ENCODE peak calls at places on chromosome 2, in ten cellular contexts. One of them, this sample, is unnamed.

GRCh38 chr2:219525533-219526232 is 11.4 kb downstream of the ASIC4 start:
- DNase-seq in foreskin fibroblast: no peak
- DNase-seq in tibial artery: no peak
- DNase-seq in heart left ventricle: no peak
- DNase-seq in pancreas: no peak
- DNase-seq in IMR-90: no peak
- DNase-seq in lung: no peak
- DNase-seq in uterus: peak
- DNase-seq in hepatocyte: peak
- DNase-seq in HFF-Myc: no peak
- DNase-seq in this sample: no peak

GRCh38 chr2:36357506-36358316 is 2.1 kb downstream of the CRIM1 start:
- DNase-seq in hepatocyte: peak
- DNase-seq in HFF-Myc: no peak
- DNase-seq in foreskin fibroblast: peak
- DNase-seq in heart left ventricle: peak
- DNase-seq in pancreas: no peak
- DNase-seq in lung: no peak
- DNase-seq in uterus: peak
- DNase-seq in tibial artery: peak
- DNase-seq in IMR-90: peak
- DNase-seq in this sample: peak

GRCh38 chr2:129092871-129093385 is 774.3 kb upstream of the HS6ST1 start:
- DNase-seq in uterus: no peak
- DNase-seq in pancreas: no peak
- DNase-seq in foreskin fibroblast: no peak
- DNase-seq in IMR-90: no peak
- DNase-seq in tibial artery: no peak
- DNase-seq in lung: no peak
- DNase-seq in heart left ventricle: no peak
- DNase-seq in HFF-Myc: no peak
- DNase-seq in hepatocyte: no peak
- DNase-seq in this sample: no peak

GRCh38 chr2:26652361-26653041 is 11.3 kb upstream of the CIB4 start:
- DNase-seq in foreskin fibroblast: peak
- DNase-seq in hepatocyte: peak
- DNase-seq in uterus: peak
- DNase-seq in tibial artery: peak
- DNase-seq in HFF-Myc: peak
- DNase-seq in heart left ventricle: no peak
- DNase-seq in lung: no peak
- DNase-seq in IMR-90: peak
- DNase-seq in pancreas: no peak
- DNase-seq in this sample: no peak

GRCh38 chr2:224894356-224894755 is 147.9 kb downstream of the DOCK10 start:
- DNase-seq in tibial artery: no peak
- DNase-seq in heart left ventricle: no peak
- DNase-seq in lung: no peak
- DNase-seq in pancreas: no peak
- DNase-seq in uterus: no peak
- DNase-seq in HFF-Myc: no peak
- DNase-seq in IMR-90: no peak
- DNase-seq in foreskin fibroblast: no peak
- DNase-seq in hepatocyte: no peak
- DNase-seq in this sample: peak

GRCh38 chr2:117855886-117856285 is 41.4 kb downstream of the DDX18 start:
- DNase-seq in pancreas: no peak
- DNase-seq in hepatocyte: no peak
- DNase-seq in uterus: no peak
- DNase-seq in tibial artery: no peak
- DNase-seq in HFF-Myc: no peak
- DNase-seq in lung: no peak
- DNase-seq in IMR-90: no peak
- DNase-seq in foreskin fibroblast: no peak
- DNase-seq in heart left ventricle: no peak
- DNase-seq in this sample: no peak

GRCh38 chr2:233756429-233757081 is 3.5 kb upstream of the UGT1A1 start:
- DNase-seq in tibial artery: no peak
- DNase-seq in hepatocyte: peak
- DNase-seq in uterus: no peak
- DNase-seq in HFF-Myc: no peak
- DNase-seq in pancreas: no peak
- DNase-seq in lung: no peak
- DNase-seq in foreskin fibroblast: no peak
- DNase-seq in heart left ventricle: no peak
- DNase-seq in IMR-90: no peak
- DNase-seq in this sample: no peak

GRCh38 chr2:110674620-110675555 is 3.0 kb downstream of the BUB1 start:
- DNase-seq in IMR-90: peak
- DNase-seq in hepatocyte: peak
- DNase-seq in heart left ventricle: no peak
- DNase-seq in pancreas: no peak
- DNase-seq in uterus: no peak
- DNase-seq in HFF-Myc: no peak
- DNase-seq in lung: no peak
- DNase-seq in tibial artery: no peak
- DNase-seq in foreskin fibroblast: no peak
- DNase-seq in this sample: peak

GRCh38 chr2:175140332-175140731 is 27.7 kb downstream of the ATF2 start:
- DNase-seq in lung: no peak
- DNase-seq in IMR-90: no peak
- DNase-seq in HFF-Myc: no peak
- DNase-seq in hepatocyte: no peak
- DNase-seq in foreskin fibroblast: no peak
- DNase-seq in uterus: no peak
- DNase-seq in tibial artery: no peak
- DNase-seq in heart left ventricle: no peak
- DNase-seq in pancreas: no peak
- DNase-seq in this sample: no peak

GRCh38 chr2:175147196-175147595 is 20.8 kb downstream of the ATF2 start:
- DNase-seq in IMR-90: peak
- DNase-seq in HFF-Myc: no peak
- DNase-seq in hepatocyte: no peak
- DNase-seq in tibial artery: no peak
- DNase-seq in lung: no peak
- DNase-seq in uterus: no peak
- DNase-seq in heart left ventricle: no peak
- DNase-seq in foreskin fibroblast: no peak
- DNase-seq in pancreas: no peak
- DNase-seq in this sample: no peak

GRCh38 chr2:175143191-175143590 is 24.8 kb downstream of the ATF2 start:
- DNase-seq in heart left ventricle: no peak
- DNase-seq in uterus: no peak
- DNase-seq in HFF-Myc: no peak
- DNase-seq in pancreas: no peak
- DNase-seq in tibial artery: no peak
- DNase-seq in hepatocyte: no peak
- DNase-seq in IMR-90: no peak
- DNase-seq in lung: no peak
- DNase-seq in foreskin fibroblast: no peak
- DNase-seq in this sample: no peak

GRCh38 chr2:175137793-175138192 is 30.2 kb downstream of the ATF2 start:
- DNase-seq in tibial artery: no peak
- DNase-seq in foreskin fibroblast: no peak
- DNase-seq in HFF-Myc: no peak
- DNase-seq in heart left ventricle: no peak
- DNase-seq in uterus: no peak
- DNase-seq in IMR-90: no peak
- DNase-seq in lung: no peak
- DNase-seq in hepatocyte: no peak
- DNase-seq in pancreas: no peak
- DNase-seq in this sample: no peak

DNA sequence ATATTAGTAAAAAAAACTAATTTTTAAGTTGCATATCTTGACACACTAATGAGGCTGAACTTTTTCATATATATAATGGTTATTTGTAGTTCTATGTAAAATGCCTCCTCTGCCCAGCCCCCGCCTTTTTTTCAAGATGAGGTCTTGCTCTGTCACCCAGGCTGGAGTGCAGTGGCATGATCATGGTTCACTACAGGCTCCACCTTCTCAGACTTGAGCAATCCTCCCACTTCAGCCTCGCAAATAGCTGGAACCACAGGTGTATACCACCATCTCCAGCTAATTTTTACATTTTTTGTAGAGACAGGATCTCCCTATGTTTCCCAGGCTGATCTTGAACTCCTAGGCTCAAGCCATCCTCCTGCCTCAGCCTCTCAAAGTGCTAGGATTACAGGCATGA is 24.3 kb downstream of the ATF2 start:
- DNase-seq in IMR-90: no peak
- DNase-seq in HFF-Myc: no peak
- DNase-seq in heart left ventricle: no peak
- DNase-seq in hepatocyte: no peak
- DNase-seq in uterus: no peak
- DNase-seq in tibial artery: no peak
- DNase-seq in pancreas: no peak
- DNase-seq in foreskin fibroblast: no peak
- DNase-seq in lung: no peak
- DNase-seq in this sample: no peak
- H3K4me3 ChIP-seq in IMR-90: no peak
- H3K4me3 ChIP-seq in HFF-Myc: no peak
- H3K4me3 ChIP-seq in heart left ventricle: no peak
- H3K4me3 ChIP-seq in hepatocyte: no peak
- H3K4me3 ChIP-seq in uterus: no peak
- H3K4me3 ChIP-seq in tibial artery: no peak
- H3K4me3 ChIP-seq in pancreas: no peak
- H3K4me3 ChIP-seq in foreskin fibroblast: no peak
- H3K4me3 ChIP-seq in lung: no peak
- H3K4me3 ChIP-seq in this sample: no peak

GRCh38 chr2:240820014-240820606 is at the start of gene KIF1A:
- DNase-seq in heart left ventricle: peak
- DNase-seq in tibial artery: no peak
- DNase-seq in uterus: no peak
- DNase-seq in lung: no peak
- DNase-seq in hepatocyte: peak
- DNase-seq in pancreas: peak
- DNase-seq in HFF-Myc: no peak
- DNase-seq in IMR-90: no peak
- DNase-seq in foreskin fibroblast: no peak
- DNase-seq in this sample: no peak

GRCh38 chr2:240819404-240820013 is 510 bp downstream of the KIF1A start:
- DNase-seq in HFF-Myc: no peak
- DNase-seq in heart left ventricle: no peak
- DNase-seq in tibial artery: no peak
- DNase-seq in lung: no peak
- DNase-seq in foreskin fibroblast: no peak
- DNase-seq in IMR-90: no peak
- DNase-seq in uterus: no peak
- DNase-seq in pancreas: peak
- DNase-seq in hepatocyte: peak
- DNase-seq in this sample: no peak

GRCh38 chr2:240822280-240822847 is 2.3 kb upstream of the KIF1A start:
- DNase-seq in hepatocyte: no peak
- DNase-seq in heart left ventricle: no peak
- DNase-seq in pancreas: no peak
- DNase-seq in lung: no peak
- DNase-seq in IMR-90: no peak
- DNase-seq in tibial artery: no peak
- DNase-seq in uterus: no peak
- DNase-seq in HFF-Myc: no peak
- DNase-seq in foreskin fibroblast: no peak
- DNase-seq in this sample: no peak

GRCh38 chr2:240821429-240821778 is 1.4 kb upstream of the KIF1A start:
- DNase-seq in hepatocyte: no peak
- DNase-seq in IMR-90: no peak
- DNase-seq in HFF-Myc: no peak
- DNase-seq in uterus: no peak
- DNase-seq in heart left ventricle: no peak
- DNase-seq in lung: no peak
- DNase-seq in pancreas: no peak
- DNase-seq in foreskin fibroblast: no peak
- DNase-seq in tibial artery: no peak
- DNase-seq in this sample: no peak

GRCh38 chr2:240820607-240821428 is 799 bp upstream of the KIF1A start:
- DNase-seq in pancreas: peak
- DNase-seq in hepatocyte: peak
- DNase-seq in lung: no peak
- DNase-seq in IMR-90: no peak
- DNase-seq in heart left ventricle: peak
- DNase-seq in HFF-Myc: no peak
- DNase-seq in tibial artery: no peak
- DNase-seq in foreskin fibroblast: no peak
- DNase-seq in uterus: no peak
- DNase-seq in this sample: no peak
- TF ChIP-seq CTCF in pancreas: no peak
- TF ChIP-seq CTCF in hepatocyte: no peak
- TF ChIP-seq CTCF in lung: no peak
- TF ChIP-seq CTCF in IMR-90: no peak
- TF ChIP-seq CTCF in heart left ventricle: no peak
- TF ChIP-seq CTCF in HFF-Myc: no peak
- TF ChIP-seq CTCF in tibial artery: no peak
- TF ChIP-seq CTCF in foreskin fibroblast: no peak
- TF ChIP-seq CTCF in uterus: no peak
- TF ChIP-seq CTCF in this sample: no peak

GRCh38 chr2:215431778-215432758 is 3.8 kb downstream of the FN1 start:
- DNase-seq in tibial artery: no peak
- DNase-seq in uterus: no peak
- DNase-seq in pancreas: no peak
- DNase-seq in foreskin fibroblast: no peak
- DNase-seq in heart left ventricle: no peak
- DNase-seq in HFF-Myc: no peak
- DNase-seq in IMR-90: no peak
- DNase-seq in lung: no peak
- DNase-seq in hepatocyte: no peak
- DNase-seq in this sample: no peak
- H3K4me3 ChIP-seq in tibial artery: peak
- H3K4me3 ChIP-seq in uterus: no peak
- H3K4me3 ChIP-seq in pancreas: no peak
- H3K4me3 ChIP-seq in foreskin fibroblast: peak
- H3K4me3 ChIP-seq in heart left ventricle: peak
- H3K4me3 ChIP-seq in HFF-Myc: peak
- H3K4me3 ChIP-seq in IMR-90: peak
- H3K4me3 ChIP-seq in lung: no peak
- H3K4me3 ChIP-seq in hepatocyte: no peak
- H3K4me3 ChIP-seq in this sample: no peak

GRCh38 chr2:127351603-127352002 is 36.2 kb downstream of the MAP3K2 start:
- DNase-seq in IMR-90: no peak
- DNase-seq in tibial artery: no peak
- DNase-seq in uterus: no peak
- DNase-seq in lung: no peak
- DNase-seq in HFF-Myc: no peak
- DNase-seq in foreskin fibroblast: no peak
- DNase-seq in pancreas: no peak
- DNase-seq in hepatocyte: no peak
- DNase-seq in heart left ventricle: no peak
- DNase-seq in this sample: no peak

GRCh38 chr2:127356531-127356930 is 31.2 kb downstream of the MAP3K2 start:
- DNase-seq in foreskin fibroblast: peak
- DNase-seq in hepatocyte: no peak
- DNase-seq in HFF-Myc: no peak
- DNase-seq in pancreas: no peak
- DNase-seq in tibial artery: no peak
- DNase-seq in lung: no peak
- DNase-seq in uterus: no peak
- DNase-seq in heart left ventricle: no peak
- DNase-seq in IMR-90: no peak
- DNase-seq in this sample: no peak

GRCh38 chr2:127358044-127358443 is 29.7 kb downstream of the MAP3K2 start:
- DNase-seq in uterus: no peak
- DNase-seq in HFF-Myc: no peak
- DNase-seq in lung: no peak
- DNase-seq in foreskin fibroblast: no peak
- DNase-seq in IMR-90: peak
- DNase-seq in tibial artery: no peak
- DNase-seq in heart left ventricle: no peak
- DNase-seq in pancreas: no peak
- DNase-seq in hepatocyte: no peak
- DNase-seq in this sample: no peak

GRCh38 chr2:127358971-127359370 is 28.8 kb downstream of the MAP3K2 start:
- DNase-seq in pancreas: no peak
- DNase-seq in uterus: no peak
- DNase-seq in foreskin fibroblast: no peak
- DNase-seq in heart left ventricle: no peak
- DNase-seq in hepatocyte: no peak
- DNase-seq in lung: no peak
- DNase-seq in tibial artery: no peak
- DNase-seq in IMR-90: no peak
- DNase-seq in HFF-Myc: no peak
- DNase-seq in this sample: no peak

DNA sequence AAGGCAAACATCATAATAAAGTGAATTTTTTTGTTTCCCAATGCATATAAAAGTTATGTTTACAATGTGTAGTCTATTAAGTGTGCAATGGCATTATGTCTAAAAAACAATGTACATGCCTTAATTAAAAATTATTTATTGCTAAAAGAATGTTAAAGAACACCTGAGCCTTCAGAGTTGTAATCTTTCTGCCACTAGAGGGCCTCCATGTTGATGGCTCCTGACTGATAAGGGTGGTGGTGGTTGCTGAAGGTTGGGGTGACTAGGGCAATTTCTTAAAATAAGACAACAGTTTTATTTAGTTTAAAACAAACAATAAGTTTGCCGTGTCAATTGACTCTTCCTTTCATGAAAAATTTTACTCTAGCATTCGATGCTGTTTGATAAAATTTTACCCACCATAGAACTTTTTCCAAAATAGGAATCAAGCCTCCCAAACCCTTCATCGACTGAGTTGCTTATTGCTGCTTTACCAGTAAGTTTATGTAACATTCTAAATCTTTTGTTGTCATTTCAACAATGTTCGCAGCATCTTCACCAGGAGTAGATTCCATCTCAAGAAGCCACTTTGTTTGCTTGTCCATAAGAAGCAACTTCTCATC is 32.3 kb downstream of the MAP3K2 start:
- DNase-seq in foreskin fibroblast: no peak
- DNase-seq in pancreas: no peak
- DNase-seq in tibial artery: no peak
- DNase-seq in HFF-Myc: no peak
- DNase-seq in hepatocyte: no peak
- DNase-seq in heart left ventricle: no peak
- DNase-seq in IMR-90: no peak
- DNase-seq in uterus: no peak
- DNase-seq in lung: no peak
- DNase-seq in this sample: peak
- TF ChIP-seq CTCF in foreskin fibroblast: peak
- TF ChIP-seq CTCF in pancreas: peak
- TF ChIP-seq CTCF in tibial artery: peak
- TF ChIP-seq CTCF in HFF-Myc: peak
- TF ChIP-seq CTCF in hepatocyte: peak
- TF ChIP-seq CTCF in heart left ventricle: peak
- TF ChIP-seq CTCF in IMR-90: peak
- TF ChIP-seq CTCF in uterus: peak
- TF ChIP-seq CTCF in lung: peak
- TF ChIP-seq CTCF in this sample: peak